ENCODE peak calls at places on chromosome 13, in ten cellular contexts. T is uterus; S is GM12864; C is omental fat pad; N is CD8-positive, alpha-beta T cell; L is GM12865; F is MCF 10A; H is fibroblast of the aortic adventitia; Y is tibial nerve; X is AG09309. K is an unnamed sample.

GRCh38 chr13:50574731-50575130 is 268.8 kb downstream of the DLEU7 start:
- DNase-seq in N (no peak), H (peak; percentile 93), S (no peak), T (no peak), L (no peak), X (peak; percentile 84), F (no peak), C (no peak), Y (no peak), K (no peak)

GRCh38 chr13:113889467-113889866 is 25.6 kb upstream of the GAS6 start:
- DNase-seq in C (no peak), F (no peak), X (no peak), Y (no peak), L (no peak), N (no peak), T (no peak), S (no peak), H (no peak), K (peak; percentile 5)

GRCh38 chr13:48142437-48142836 is 47.5 kb upstream of the MED4 start:
- DNase-seq in Y (no peak), C (no peak), S (peak; percentile 30), T (no peak), H (no peak), L (peak; percentile 67), X (no peak), F (no peak), N (no peak), K (peak; percentile 34)

GRCh38 chr13:42041684-42042035 is 6.8 kb upstream of the DGKH start:
- DNase-seq in X (no peak), F (peak; percentile 75), L (peak; percentile 83), T (peak; percentile 51), C (peak; percentile 24), H (peak; percentile 72), N (no peak), S (no peak), Y (peak; percentile 49), K (no peak)

GRCh38 chr13:49124693-49125304 is 95.3 kb upstream of the MLNR start:
- DNase-seq in H (peak; percentile 19), T (no peak), L (no peak), F (no peak), Y (no peak), X (no peak), C (no peak), S (no peak), N (no peak), K (no peak)

GRCh38 chr13:110008816-110009215 is 222.4 kb upstream of the IRS2 start:
- DNase-seq in T (no peak), S (no peak), F (no peak), C (no peak), L (no peak), N (no peak), H (no peak), X (no peak), Y (no peak), K (no peak)

GRCh38 chr13:113734826-113735125 is 24.2 kb upstream of the TMEM255B start:
- DNase-seq in H (no peak), Y (no peak), X (no peak), S (no peak), F (no peak), T (no peak), L (no peak), N (no peak), C (no peak), K (no peak)

GRCh38 chr13:95295026-95295425 is 6.2 kb downstream of the ABCC4 start:
- DNase-seq in N (no peak), F (no peak), L (no peak), Y (no peak), X (no peak), S (no peak), T (no peak), C (no peak), H (no peak), K (no peak)

GRCh38 chr13:83950284-83950683 is 68.0 kb upstream of the SLITRK1 start:
- DNase-seq in Y (no peak), X (no peak), S (no peak), F (no peak), C (no peak), N (no peak), L (no peak), T (no peak), H (no peak), K (no peak)

GRCh38 chr13:85347251-85347650 is 452.0 kb downstream of the SLITRK6 start:
- DNase-seq in X (no peak), Y (no peak), T (no peak), C (no peak), S (no peak), F (no peak), N (no peak), L (no peak), H (no peak), K (no peak)

GRCh38 chr13:38381840-38382239 is 32.2 kb downstream of the UFM1 start:
- DNase-seq in N (no peak), S (no peak), X (no peak), H (no peak), T (no peak), Y (no peak), F (peak; percentile 21), L (no peak), C (no peak), K (no peak)

GRCh38 chr13:97629601-97630272 is 195.8 kb downstream of the RAP2A start:
- DNase-seq in T (no peak), S (no peak), Y (no peak), L (no peak), H (no peak), N (no peak), F (no peak), C (no peak), X (no peak), K (no peak)

GRCh38 chr13:97630725-97631124 is 196.8 kb downstream of the RAP2A start:
- DNase-seq in S (no peak), F (no peak), H (no peak), C (no peak), L (no peak), T (no peak), N (no peak), X (no peak), Y (no peak), K (no peak)

GRCh38 chr13:97627566-97627965 is 193.6 kb downstream of the RAP2A start:
- DNase-seq in C (no peak), H (peak; percentile 87), Y (peak; percentile 62), N (no peak), S (no peak), L (no peak), F (peak; percentile 92), T (peak; percentile 31), X (peak; percentile 59), K (no peak)

DNA sequence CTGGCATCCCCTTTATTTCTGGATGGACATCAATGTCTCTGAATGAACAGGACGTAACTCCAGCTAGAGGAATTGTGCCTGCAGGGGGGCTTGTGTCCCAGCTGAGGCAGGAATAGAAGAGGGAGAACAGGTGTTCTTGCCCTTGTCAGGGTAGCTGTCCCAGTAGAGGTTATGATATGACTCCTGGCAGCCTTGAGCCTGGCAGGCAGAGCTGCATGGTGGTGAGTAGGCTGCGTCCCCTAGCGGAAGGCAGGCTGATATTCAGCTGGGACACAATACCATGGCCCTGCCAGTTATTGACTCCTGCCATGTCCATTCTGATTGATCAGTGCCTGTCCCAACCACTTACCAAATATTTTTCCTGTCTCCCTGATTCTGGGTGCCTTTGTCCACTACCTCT is 197.2 kb downstream of the RAP2A start:
- DNase-seq in X (no peak), C (no peak), T (no peak), L (peak; percentile 45), S (no peak), N (no peak), Y (no peak), H (no peak), F (no peak), K (no peak)
- TF ChIP-seq CTCF in X (peak; percentile 22), C (no peak), T (no peak), L (peak; percentile 47), S (peak; percentile 64), N (no peak), Y (no peak), H (no peak), F (no peak), K (no peak)

GRCh38 chr13:75904012-75904411 is 267.9 kb downstream of the LMO7 start:
- DNase-seq in S (no peak), C (no peak), F (no peak), T (no peak), Y (no peak), L (no peak), H (no peak), X (no peak), N (no peak), K (no peak)

GRCh38 chr13:75907044-75907443 is 270.9 kb downstream of the LMO7 start:
- DNase-seq in N (no peak), Y (no peak), C (no peak), L (no peak), T (no peak), F (no peak), X (no peak), H (no peak), S (no peak), K (no peak)

GRCh38 chr13:75902166-75903104 is 266.3 kb downstream of the LMO7 start:
- DNase-seq in C (no peak), X (no peak), N (no peak), T (no peak), F (no peak), Y (no peak), H (no peak), S (no peak), L (no peak), K (peak; percentile 22)

GRCh38 chr13:75908137-75908536 is 272.0 kb downstream of the LMO7 start:
- DNase-seq in F (peak; percentile 5), Y (no peak), H (peak; percentile 58), S (no peak), L (no peak), X (no peak), T (peak; percentile 14), N (no peak), C (no peak), K (no peak)

DNA sequence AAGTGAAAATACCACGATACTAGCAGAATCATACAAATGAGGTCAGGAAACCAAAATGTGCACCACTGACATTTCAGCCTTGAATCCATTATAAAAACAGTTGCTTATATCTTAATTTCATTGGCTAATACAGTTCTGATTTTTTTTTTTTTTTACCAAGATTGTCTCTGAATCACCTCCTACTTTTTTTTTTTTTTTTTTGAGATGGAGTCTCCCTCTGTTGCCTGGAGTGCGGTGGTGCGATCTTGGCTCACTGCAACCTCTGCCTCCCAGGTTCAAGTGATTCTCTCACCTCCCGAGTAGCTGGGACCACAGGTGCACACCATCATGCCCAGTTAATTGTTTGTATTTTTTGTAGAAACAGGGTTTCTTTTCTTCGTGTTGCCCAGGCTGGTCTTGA is 270.2 kb downstream of the LMO7 start:
- DNase-seq in N (no peak), T (no peak), H (no peak), X (no peak), F (peak; percentile 2), Y (no peak), S (no peak), L (no peak), C (no peak), K (no peak)
- TF ChIP-seq CTCF in N (no peak), T (no peak), H (no peak), X (peak; percentile 4), F (no peak), Y (no peak), S (no peak), L (no peak), C (no peak), K (no peak)

GRCh38 chr13:111046590-111047141 is 68.4 kb upstream of the ARHGEF7 start:
- DNase-seq in L (peak; percentile 73), C (no peak), N (no peak), X (no peak), Y (no peak), T (no peak), H (peak; percentile 31), S (no peak), F (no peak), K (peak; percentile 77)
- TF ChIP-seq CTCF in L (peak; percentile 40), C (no peak), N (no peak), X (peak; percentile 45), Y (peak; percentile 23), T (no peak), H (peak; percentile 51), S (peak; percentile 47), F (no peak), K (peak; percentile 52)

GRCh38 chr13:78759704-78760103 is 100.7 kb upstream of the OBI1 start:
- DNase-seq in F (no peak), T (no peak), Y (no peak), C (no peak), H (no peak), S (no peak), X (no peak), N (no peak), L (peak; percentile 17), K (no peak)
- TF ChIP-seq CTCF in F (no peak), T (no peak), Y (no peak), C (no peak), H (no peak), S (no peak), X (no peak), N (no peak), L (no peak), K (no peak)

K was measured in MM.1S.